ENCODE peak calls at places on chromosomes 16 and 17, in six cellular contexts. E is SK-N-SH; C is amygdala; W is neural crest cell; P is osteocyte; G is activated CD4-positive, alpha-beta T cell treated with anti-CD3 and anti-CD28 coated beads for 4 hours. F is an unnamed sample.

GRCh38 chr16:28258571-28258970 is 33.8 kb upstream of the SBK1 start:
- DNase-seq in P (no peak), W (no peak), C (no peak), E (peak; percentile 58), G (no peak), F (no peak)

GRCh38 chr17:9924735-9925191 is 19.7 kb upstream of the RCVRN start:
- DNase-seq in G (no peak), E (peak; percentile 61), C (no peak), P (no peak), W (peak; percentile 23), F (peak; percentile 50)

GRCh38 chr16:31335431-31335830 is 19.5 kb upstream of the ITGAX start:
- DNase-seq in W (no peak), P (peak; percentile 49), C (no peak), E (no peak), G (no peak), F (no peak)

GRCh38 chr16:68382296-68382718 is 66.0 kb downstream of the SMPD3 start:
- DNase-seq in E (peak; percentile 59), C (no peak), G (no peak), P (no peak), W (no peak), F (no peak)

GRCh38 chr17:36675250-36675649 is 73.9 kb downstream of the MRM1 start:
- DNase-seq in C (no peak), W (no peak), E (no peak), G (no peak), P (no peak), F (no peak)

GRCh38 chr16:50363656-50364055 is 5.1 kb downstream of the BRD7 start:
- DNase-seq in E (no peak), P (no peak), C (no peak), W (no peak), G (no peak), F (no peak)

GRCh38 chr17:57704448-57704847 is 40.7 kb downstream of the CCDC182 start:
- DNase-seq in C (no peak), E (no peak), W (no peak), P (no peak), G (no peak), F (no peak)

GRCh38 chr17:73189417-73190099 is 3.3 kb upstream of the COG1 start:
- DNase-seq in C (no peak), P (no peak), G (no peak), E (peak; percentile 80), W (peak; percentile 11), F (no peak)

GRCh38 chr16:48421741-48422140 is 36.5 kb upstream of the SIAH1 start:
- DNase-seq in W (no peak), E (no peak), P (no peak), G (no peak), C (no peak), F (no peak)

GRCh38 chr16:74868501-74868900 is 93.9 kb upstream of the FA2H start:
- DNase-seq in G (no peak), P (no peak), C (no peak), E (no peak), W (no peak), F (no peak)

GRCh38 chr17:13212861-13213260 is 195.0 kb upstream of the ELAC2 start:
- DNase-seq in C (no peak), E (no peak), P (no peak), G (no peak), W (no peak), F (no peak)

F was measured in iPS DF 19.7.